ENCODE peak calls at places on chromosomes 13 and 19, in five cellular contexts. P is progenitor cell of endocrine pancreas, A is spleen, G is RWPE2, O is breast epithelium. Q is an unnamed sample.

GRCh38 chr19:18450934-18451836 is 13.3 kb upstream of the ISYNA1 start:
- DNase-seq in O (peak; percentile 72), A (peak; percentile 95), G (no peak), P (peak; percentile 98), Q (no peak)

GRCh38 chr13:77124423-77124822 is 97.5 kb upstream of the FBXL3 start:
- DNase-seq in G (no peak), A (no peak), P (no peak), O (no peak), Q (no peak)

GRCh38 chr13:28981530-28981929 is 161.4 kb downstream of the MTUS2 start:
- DNase-seq in A (no peak), G (no peak), P (no peak), O (no peak), Q (no peak)

GRCh38 chr19:14370169-14370998 is 10.9 kb upstream of the ADGRE5 start:
- DNase-seq in G (no peak), O (no peak), A (peak; percentile 89), P (no peak), Q (no peak)

GRCh38 chr13:46622918-46623256 is 69.9 kb downstream of the LRCH1 start:
- DNase-seq in P (no peak), A (no peak), G (no peak), O (peak; percentile 39), Q (no peak)

GRCh38 chr19:49894879-49895565 is 1.7 kb downstream of the IL4I1 start:
- DNase-seq in O (no peak), G (peak; percentile 43), A (no peak), P (no peak), Q (no peak)

GRCh38 chr13:110304256-110304655 is 2.7 kb downstream of the COL4A1 start:
- DNase-seq in G (no peak), O (no peak), A (no peak), P (no peak), Q (no peak)

GRCh38 chr19:2055871-2056809 is 5.1 kb upstream of the MKNK2 start:
- DNase-seq in P (no peak), G (no peak), A (peak; percentile 86), O (peak; percentile 63), Q (peak; percentile 62)

GRCh38 chr13:79709526-79709925 is 228.6 kb downstream of the NDFIP2 start:
- DNase-seq in A (no peak), G (no peak), O (no peak), P (no peak), Q (no peak)

GRCh38 chr13:110538632-110539031 is 22.9 kb downstream of the RAB20 start:
- DNase-seq in O (no peak), A (peak; percentile 80), P (no peak), G (no peak), Q (no peak)

GRCh38 chr19:3360494-3361383 is 5.6 kb upstream of the NFIC start:
- DNase-seq in O (peak; percentile 52), A (peak; percentile 93), P (no peak), G (no peak), Q (peak; percentile 61)

GRCh38 chr13:76836311-76836710 is 49.9 kb downstream of the KCTD12 start:
- DNase-seq in A (no peak), O (no peak), P (no peak), G (no peak), Q (no peak)

GRCh38 chr13:100274942-100275506 is 186.1 kb downstream of the PCCA start:
- DNase-seq in G (no peak), A (no peak), P (no peak), O (no peak), Q (no peak)

GRCh38 chr19:47390533-47391488 is 28.5 kb downstream of the MEIS3 start:
- DNase-seq in G (no peak), A (no peak), P (no peak), O (no peak), Q (no peak)

GRCh38 chr13:99312493-99312883 is 5.3 kb upstream of the GPR183 start:
- DNase-seq in A (no peak), O (peak; percentile 55), G (no peak), P (no peak), Q (no peak)

GRCh38 chr19:58560921-58561320 is 2.5 kb upstream of the UBE2M start:
- DNase-seq in A (peak; percentile 71), P (no peak), O (no peak), G (no peak), Q (no peak)

GRCh38 chr13:50512602-50513527 is 330.6 kb downstream of the DLEU7 start:
- DNase-seq in O (peak; percentile 31), G (no peak), A (peak; percentile 91), P (no peak), Q (no peak)

GRCh38 chr13:50198508-50198907 is 183.3 kb downstream of the KCNRG start:
- DNase-seq in O (no peak), A (no peak), P (no peak), G (no peak), Q (no peak)

GRCh38 chr13:36862722-36863121 is 43.7 kb downstream of the RFXAP start:
- DNase-seq in A (no peak), P (no peak), G (no peak), O (no peak), Q (no peak)

GRCh38 chr19:18780081-18780480 is 11.0 kb downstream of the COMP start:
- DNase-seq in P (no peak), O (no peak), A (no peak), G (no peak), Q (no peak)

GRCh38 chr13:102897371-102898138 is 51.7 kb downstream of the ERCC5 start:
- DNase-seq in O (no peak), A (no peak), P (no peak), G (no peak), Q (no peak)

GRCh38 chr19:2330632-2331284 is 2.3 kb downstream of the SPPL2B start:
- DNase-seq in P (no peak), A (no peak), O (no peak), G (no peak), Q (no peak)

GRCh38 chr13:43874512-43875092 is 4.9 kb downstream of the CCDC122 start:
- DNase-seq in G (no peak), P (no peak), O (no peak), A (no peak), Q (no peak)

GRCh38 chr19:29326849-29327840 is 114.2 kb upstream of the UQCRFS1 start:
- DNase-seq in P (no peak), A (no peak), G (no peak), O (no peak), Q (no peak)

GRCh38 chr13:109345433-109345941 is 440.9 kb downstream of the IRS2 start:
- DNase-seq in P (no peak), O (no peak), A (no peak), G (no peak), Q (no peak)

GRCh38 chr19:19528721-19529490 is at the start of gene YJEFN3:
- DNase-seq in P (no peak), O (no peak), A (no peak), G (peak; percentile 59), Q (no peak)

GRCh38 chr13:48493851-48494250 is 39.0 kb downstream of the RCBTB2 start:
- DNase-seq in O (no peak), G (no peak), A (no peak), P (no peak), Q (no peak)

GRCh38 chr13:110197471-110197870 is 109.5 kb downstream of the COL4A1 start:
- DNase-seq in O (no peak), G (no peak), A (no peak), P (no peak), Q (no peak)

GRCh38 chr19:16327911-16328823 is 3.5 kb downstream of the KLF2 start:
- DNase-seq in A (peak; percentile 91), O (peak; percentile 62), P (no peak), G (no peak), Q (no peak)

GRCh38 chr19:46674416-46675178 is 13.6 kb upstream of the DACT3 start:
- DNase-seq in P (no peak), O (no peak), G (no peak), A (no peak), Q (peak; percentile 84)

GRCh38 chr13:51912091-51912490 is 50.3 kb downstream of the CCDC70 start:
- DNase-seq in G (no peak), P (no peak), O (peak; percentile 28), A (no peak), Q (no peak)

GRCh38 chr19:35509861-35510625 is 3.4 kb downstream of the DMKN start:
- DNase-seq in G (peak; percentile 84), A (peak; percentile 93), P (peak; percentile 98), O (peak; percentile 83), Q (peak; percentile 98)